ENCODE peak calls at places on chromosomes 11 and 22, in four cellular contexts. W is astrocyte of the cerebellum, R is cardiac muscle cell, Q is nephron progenitor cell. T is an unnamed sample.

GRCh38 chr11:81303265-81303664 is 1430.4 kb downstream of the FAM181B start:
- DNase-seq in Q (no peak), W (no peak), R (no peak), T (no peak)

GRCh38 chr11:27303903-27304302 is 59.1 kb downstream of the CCDC34 start:
- DNase-seq in R (no peak), W (no peak), Q (no peak), T (no peak)

GRCh38 chr22:23514317-23515038 is 65.6 kb downstream of the IGLL1 start:
- DNase-seq in Q (no peak), W (no peak), R (no peak), T (no peak)

GRCh38 chr11:44622190-44622650 is 56.8 kb downstream of the CD82 start:
- DNase-seq in Q (no peak), W (no peak), R (no peak), T (no peak)

GRCh38 chr11:64306876-64307622 is 1.7 kb downstream of the ESRRA start:
- DNase-seq in Q (no peak), R (no peak), W (no peak), T (no peak)

GRCh38 chr11:86484164-86484794 is 109.6 kb downstream of the CCDC81 start:
- DNase-seq in W (peak), R (no peak), Q (no peak), T (no peak)

GRCh38 chr11:100878474-100878873 is 191.4 kb downstream of the ARHGAP42 start:
- DNase-seq in R (no peak), Q (no peak), W (no peak), T (no peak)

GRCh38 chr22:29260601-29261315 is 7.0 kb downstream of the RHBDD3 start:
- DNase-seq in R (no peak), Q (no peak), W (no peak), T (no peak)

GRCh38 chr11:77370217-77370616 is 68.7 kb upstream of the GDPD4 start:
- DNase-seq in Q (no peak), W (no peak), R (no peak), T (no peak)

GRCh38 chr11:69572233-69572860 is 68.6 kb upstream of the CCND1 start:
- DNase-seq in R (no peak), W (no peak), Q (no peak), T (no peak)

GRCh38 chr11:92782806-92783205 is 186.6 kb upstream of the MTNR1B start:
- DNase-seq in R (no peak), Q (no peak), W (no peak), T (no peak)

GRCh38 chr11:67060111-67060522 is 3.5 kb downstream of the RHOD start:
- DNase-seq in R (no peak), Q (no peak), W (no peak), T (no peak)
- TF ChIP-seq CTCF in R (no peak), Q (no peak), W (no peak), T (no peak)

GRCh38 chr11:121334973-121335711 is 42.6 kb downstream of the SC5D start:
- DNase-seq in W (no peak), R (no peak), Q (no peak), T (no peak)
- TF ChIP-seq CTCF in W (peak), R (no peak), Q (no peak), T (no peak)

GRCh38 chr11:17548444-17548843 is 1.4 kb downstream of the OTOG start:
- DNase-seq in W (no peak), Q (no peak), R (no peak), T (no peak)
- TF ChIP-seq CTCF in W (no peak), Q (no peak), R (no peak), T (peak)

DNA sequence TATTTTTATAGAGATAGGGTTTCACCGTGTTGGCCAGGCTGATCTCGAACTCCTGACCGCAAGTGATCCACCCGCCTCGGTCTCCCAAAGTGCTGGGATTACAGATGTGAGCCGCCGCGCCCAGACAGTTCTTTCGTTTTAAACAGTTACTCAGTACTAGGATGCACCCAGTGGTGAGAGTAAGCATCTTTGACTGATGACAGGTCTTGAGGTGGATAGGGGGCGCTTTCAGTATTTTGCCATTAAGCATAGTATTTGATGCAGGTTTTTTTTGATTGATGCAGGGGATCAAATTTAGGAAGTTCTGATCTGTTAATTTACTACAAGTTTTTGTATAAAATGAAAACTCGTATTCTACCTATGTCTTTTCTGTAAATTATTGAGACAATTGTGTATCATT is 13.2 kb upstream of the TRIM34 start:
- DNase-seq in W (no peak), R (no peak), Q (no peak), T (no peak)
- TF ChIP-seq CTCF in W (no peak), R (no peak), Q (no peak), T (no peak)

GRCh38 chr22:44567846-44568493 is 69.9 kb upstream of the RTL6 start:
- DNase-seq in R (peak), Q (peak), W (peak), T (no peak)
- TF ChIP-seq CTCF in R (peak), Q (peak), W (peak), T (peak)

T was measured in neural crest cell.